ENCODE peak calls at places on chromosomes 2 and 18, in eight cellular contexts. Z, S, V, T, F, Q, J and Y are unnamed samples.

GRCh38 chr18:58015045-58015444 is 29.0 kb upstream of the NEDD4L start:
- DNase-seq in Z (peak; percentile 19), S (no peak), V (no peak), J (no peak), T (no peak), F (no peak), Q (no peak), Y (no peak)

GRCh38 chr2:130865401-130865800 is 28.7 kb downstream of the ARHGEF4 start:
- DNase-seq in J (no peak), Q (no peak), V (no peak), F (no peak), Z (peak; percentile 57), S (no peak), T (no peak), Y (no peak)

GRCh38 chr2:45651415-45652089 is at the start of gene PRKCE:
- DNase-seq in Z (peak; percentile 80), T (peak; percentile 35), V (no peak), J (no peak), F (peak; percentile 29), Q (peak; percentile 62), S (peak; percentile 42), Y (peak; percentile 51)

GRCh38 chr2:132416080-132416911 is at the start of gene GPR39:
- DNase-seq in J (no peak), T (no peak), V (peak; percentile 48), Z (peak; percentile 83), F (peak; percentile 98), S (peak; percentile 99), Q (no peak), Y (no peak)

GRCh38 chr18:33469699-33470098 is 29.2 kb upstream of the CCDC178 start:
- DNase-seq in Q (no peak), S (no peak), V (no peak), J (no peak), F (no peak), Z (no peak), T (no peak), Y (no peak)

GRCh38 chr2:187312734-187313282 is 135.2 kb downstream of the CALCRL start:
- DNase-seq in T (no peak), F (no peak), J (no peak), Z (no peak), V (no peak), S (no peak), Q (no peak), Y (no peak)

GRCh38 chr18:6891788-6892187 is 162.3 kb downstream of the ARHGAP28 start:
- DNase-seq in S (no peak), F (no peak), J (no peak), Q (no peak), V (no peak), Z (no peak), T (no peak), Y (no peak)

GRCh38 chr18:68033466-68033865 is 516.9 kb upstream of the DSEL start:
- DNase-seq in V (no peak), J (no peak), S (no peak), T (no peak), Z (no peak), Q (no peak), F (peak; percentile 6), Y (no peak)

GRCh38 chr2:229974271-229974670 is 52.0 kb downstream of the FBXO36 start:
- DNase-seq in Q (no peak), T (no peak), Z (peak; percentile 25), S (no peak), V (no peak), J (no peak), F (peak; percentile 6), Y (no peak)

GRCh38 chr2:235027558-235028214 is 75.9 kb downstream of the SH3BP4 start:
- DNase-seq in J (no peak), T (no peak), F (peak; percentile 76), Q (no peak), Z (no peak), V (no peak), S (peak; percentile 53), Y (no peak)

GRCh38 chr18:77116201-77117080 is 16.1 kb downstream of the MBP start:
- DNase-seq in Z (no peak), S (no peak), Q (no peak), T (no peak), J (no peak), F (no peak), V (no peak), Y (no peak)

GRCh38 chr18:70493461-70493860 is 204.6 kb downstream of the SOCS6 start:
- DNase-seq in Q (no peak), J (no peak), S (no peak), F (no peak), T (no peak), Z (no peak), V (no peak), Y (no peak)

GRCh38 chr18:44731866-44732555 is 51.3 kb downstream of the SETBP1 start:
- DNase-seq in T (no peak), J (no peak), V (no peak), S (no peak), F (no peak), Q (no peak), Z (no peak), Y (no peak)

GRCh38 chr2:217974389-217975005 is 28.3 kb downstream of the TNS1 start:
- DNase-seq in T (no peak), Z (no peak), S (no peak), Q (no peak), V (no peak), F (no peak), J (no peak), Y (no peak)

GRCh38 chr2:186576614-186577013 is 13.2 kb upstream of the ITGAV start:
- DNase-seq in Q (no peak), T (no peak), J (no peak), V (no peak), Z (no peak), S (no peak), F (peak; percentile 55), Y (no peak)

GRCh38 chr2:135164431-135164830 is 112.3 kb downstream of the RAB3GAP1 start:
- DNase-seq in J (no peak), T (no peak), S (peak; percentile 29), Q (no peak), Z (no peak), F (peak; percentile 76), V (no peak), Y (no peak)

GRCh38 chr2:201363857-201364560 is 6.9 kb upstream of the FLACC1 start:
- DNase-seq in V (no peak), S (peak; percentile 60), Z (peak; percentile 42), F (peak; percentile 60), T (peak; percentile 58), Q (no peak), J (no peak), Y (peak; percentile 47)

GRCh38 chr18:2515908-2516625 is 55.2 kb downstream of the METTL4 start:
- DNase-seq in T (peak; percentile 63), J (no peak), Z (no peak), F (peak; percentile 91), S (peak; percentile 55), V (no peak), Q (no peak), Y (no peak)

GRCh38 chr2:11377915-11378649 is 33.6 kb upstream of the ROCK2 start:
- DNase-seq in T (no peak), V (no peak), J (no peak), Z (no peak), S (no peak), F (no peak), Q (no peak), Y (no peak)

GRCh38 chr2:209771474-209772292 is at the start of gene UNC80:
- DNase-seq in S (peak; percentile 76), T (peak; percentile 17), V (peak; percentile 89), F (peak; percentile 73), Z (peak; percentile 90), Q (peak; percentile 69), J (no peak), Y (no peak)

GRCh38 chr2:142286618-142287017 is 155.8 kb upstream of the LRP1B start:
- DNase-seq in S (peak; percentile 50), J (no peak), Z (peak; percentile 34), V (peak; percentile 5), Q (no peak), F (no peak), T (peak; percentile 5), Y (no peak)

GRCh38 chr2:9548506-9548905 is 7.1 kb downstream of the ADAM17 start:
- DNase-seq in T (no peak), V (no peak), Q (no peak), J (no peak), S (no peak), Z (no peak), F (peak; percentile 48), Y (no peak)

GRCh38 chr2:68103656-68104055 is 40.9 kb upstream of the C1D start:
- DNase-seq in S (no peak), J (no peak), Z (no peak), V (no peak), Q (no peak), F (no peak), T (no peak), Y (no peak)

GRCh38 chr2:127226520-127227263 is 6.6 kb upstream of the CYP27C1 start:
- DNase-seq in V (no peak), J (no peak), Z (no peak), T (no peak), Q (no peak), S (peak; percentile 17), F (peak; percentile 93), Y (no peak)

GRCh38 chr18:30814446-30814845 is 228.1 kb downstream of the DSC3 start:
- DNase-seq in T (no peak), S (no peak), J (no peak), Z (no peak), F (no peak), Q (no peak), V (no peak), Y (no peak)

GRCh38 chr2:120747706-120748105 is 12.0 kb downstream of the GLI2 start:
- DNase-seq in F (no peak), T (no peak), J (no peak), Z (peak; percentile 29), V (no peak), S (no peak), Q (no peak), Y (no peak)

GRCh38 chr2:235085476-235085875 is 133.7 kb downstream of the SH3BP4 start:
- DNase-seq in J (no peak), Q (no peak), F (no peak), T (no peak), V (no peak), Z (no peak), S (no peak), Y (no peak)

GRCh38 chr2:33230877-33231276 is 245.6 kb upstream of the RASGRP3 start:
- DNase-seq in V (no peak), J (no peak), Q (no peak), S (no peak), T (no peak), F (no peak), Z (no peak), Y (no peak)

GRCh38 chr2:105734762-105735538 is 9.8 kb upstream of the NCK2 start:
- DNase-seq in F (peak; percentile 75), S (peak; percentile 44), J (no peak), Q (no peak), T (no peak), Z (no peak), V (no peak), Y (no peak)

GRCh38 chr2:102736174-102736606 is 25.6 kb upstream of the TMEM182 start:
- DNase-seq in F (peak; percentile 42), T (peak; percentile 40), Z (peak; percentile 48), S (peak; percentile 42), V (peak; percentile 5), J (no peak), Q (peak; percentile 31), Y (no peak)

GRCh38 chr2:188412190-188412589 is 120.5 kb downstream of the GULP1 start:
- DNase-seq in J (no peak), T (no peak), S (no peak), Q (no peak), Z (no peak), V (no peak), F (no peak), Y (no peak)

GRCh38 chr2:170771049-170771937 is 1.1 kb downstream of the ERICH2 start:
- DNase-seq in J (no peak), V (peak; percentile 57), F (peak; percentile 17), S (peak; percentile 43), Z (no peak), T (no peak), Q (peak; percentile 19), Y (no peak)

GRCh38 chr18:10252494-10252893 is 201.9 kb upstream of the APCDD1 start:
- DNase-seq in Z (no peak), V (no peak), T (no peak), Q (no peak), F (peak; percentile 10), J (no peak), S (no peak), Y (no peak)

GRCh38 chr2:110688594-110689091 is 10.8 kb upstream of the BUB1 start:
- DNase-seq in S (no peak), J (no peak), T (no peak), F (peak; percentile 69), Q (no peak), V (peak; percentile 70), Z (peak; percentile 45), Y (no peak)